ENCODE peak calls at places on chromosomes 13 and 19, in four cellular contexts. S is stimulated activated CD8-positive, alpha-beta memory T cell treated with anti-CD3 and anti-CD28 coated beads, Interleukin-12 subunit alpha, Interleukin-12 subunit beta, amount 100 ng/mL, for 4 hours; M is lower lobe of right lung; P is NCI-H1105 treated with DMSO at 0.1 percent for 48 hours. X is an unnamed sample.

GRCh38 chr13:50979187-50979586 is 69.6 kb downstream of the RNASEH2B start:
- DNase-seq in S (no peak), M (no peak), P (no peak), X (no peak)

GRCh38 chr13:83350569-83350968 is 531.7 kb downstream of the SLITRK1 start:
- DNase-seq in S (no peak), M (no peak), P (no peak), X (no peak)

GRCh38 chr19:19911150-19911549 is 10.4 kb downstream of the ZNF93 start:
- DNase-seq in S (no peak), M (no peak), P (no peak), X (no peak)

GRCh38 chr13:89865331-89865833 is 1482.1 kb upstream of the MIR17HG start:
- DNase-seq in S (no peak), M (no peak), P (no peak), X (no peak)

GRCh38 chr19:5155586-5156210 is 184.9 kb downstream of the PTPRS start:
- DNase-seq in S (no peak), M (no peak), P (no peak), X (no peak)

GRCh38 chr13:105908581-105908980 is 626.9 kb downstream of the EFNB2 start:
- DNase-seq in S (no peak), M (no peak), P (no peak), X (no peak)

GRCh38 chr19:49339364-49340068 is 4.3 kb downstream of the CD37 start:
- DNase-seq in S (no peak), M (peak; percentile 89), P (no peak), X (peak; percentile 87)

GRCh38 chr13:41505209-41505835 is 48.0 kb downstream of the RGCC start:
- DNase-seq in S (no peak), M (no peak), P (no peak), X (no peak)

GRCh38 chr19:6572217-6572616 is 18.7 kb downstream of the CD70 start:
- DNase-seq in S (no peak), M (peak; percentile 56), P (no peak), X (peak; percentile 37)